ENCODE peak calls at places on chromosomes 11 and 22, in eight cellular contexts. F, C, M, P, D, Q, K and I are unnamed samples.

GRCh38 chr11:10638285-10638684 is 55.3 kb downstream of the IRAG1 start:
- ATAC-seq in D (no peak), Q (no peak), P (no peak), M (no peak), F (no peak), K (no peak), C (no peak), I (peak)

GRCh38 chr11:72703281-72704008 is 29.2 kb upstream of the PDE2A start:
- ATAC-seq in M (no peak), D (peak), C (peak), P (peak), F (no peak), Q (no peak), K (peak), I (peak)

GRCh38 chr11:125724125-125724524 is 22.0 kb upstream of the PATE1 start:
- ATAC-seq in K (no peak), M (no peak), Q (no peak), F (peak), D (peak), P (peak), C (no peak), I (no peak)

GRCh38 chr11:14773755-14774154 is 118.3 kb downstream of the CYP2R1 start:
- ATAC-seq in P (peak), M (no peak), Q (no peak), F (peak), K (no peak), C (no peak), D (peak), I (no peak)

GRCh38 chr11:116715383-116715782 is 57.4 kb downstream of the BUD13 start:
- ATAC-seq in D (peak), Q (no peak), K (no peak), F (peak), M (no peak), P (no peak), C (no peak), I (no peak)

GRCh38 chr22:30572840-30573593 is 1.4 kb downstream of the GAL3ST1 start:
- ATAC-seq in K (no peak), P (no peak), D (peak), Q (no peak), M (no peak), F (no peak), C (peak), I (no peak)

GRCh38 chr11:126146454-126147192 is 64.8 kb downstream of the RPUSD4 start:
- ATAC-seq in Q (no peak), C (peak), P (no peak), D (no peak), K (no peak), F (peak), M (no peak), I (no peak)

GRCh38 chr11:93933230-93933629 is 82.8 kb upstream of the VSTM5 start:
- ATAC-seq in D (no peak), M (no peak), C (no peak), P (no peak), K (no peak), Q (no peak), F (no peak), I (no peak)

GRCh38 chr11:122524532-122524882 is 131.0 kb upstream of the UBASH3B start:
- ATAC-seq in F (peak), M (no peak), C (no peak), Q (no peak), D (no peak), P (peak), K (no peak), I (no peak)

GRCh38 chr22:37230673-37231405 is 13.2 kb downstream of the RAC2 start:
- ATAC-seq in K (no peak), F (no peak), M (peak), P (no peak), D (no peak), C (no peak), Q (peak), I (no peak)

GRCh38 chr22:43398910-43399309 is 12.9 kb upstream of the MPPED1 start:
- ATAC-seq in Q (no peak), D (peak), K (no peak), C (no peak), M (no peak), F (no peak), P (no peak), I (no peak)

GRCh38 chr22:37431811-37432707 is 4.8 kb upstream of the ELFN2 start:
- ATAC-seq in D (peak), F (no peak), Q (peak), M (no peak), P (peak), K (no peak), C (no peak), I (no peak)

GRCh38 chr11:104625246-104625645 is 273.0 kb downstream of the CASP12 start:
- ATAC-seq in Q (no peak), P (no peak), D (no peak), C (no peak), F (no peak), K (no peak), M (no peak), I (no peak)

GRCh38 chr11:76752321-76753175 is 30.6 kb upstream of the TSKU start:
- ATAC-seq in M (no peak), P (peak), K (peak), D (no peak), F (peak), Q (no peak), C (peak), I (peak)

GRCh38 chr11:84146826-84147225 is 860.7 kb upstream of the CCDC90B start:
- ATAC-seq in C (no peak), P (no peak), K (no peak), Q (no peak), D (no peak), F (peak), M (no peak), I (no peak)

GRCh38 chr11:69888671-69889076 is 69.5 kb upstream of the FGF3 start:
- ATAC-seq in C (peak), M (peak), D (peak), Q (peak), P (peak), F (peak), K (peak), I (no peak)

GRCh38 chr22:17957683-17958082 is 66.7 kb downstream of the MICAL3 start:
- ATAC-seq in C (peak), D (no peak), P (no peak), M (no peak), F (no peak), K (no peak), Q (no peak), I (no peak)

GRCh38 chr11:11149671-11150459 is 203.2 kb downstream of the CSNK2A3 start:
- ATAC-seq in Q (peak), D (no peak), C (no peak), K (no peak), M (peak), P (no peak), F (no peak), I (no peak)

GRCh38 chr11:58784995-58785394 is 53.3 kb upstream of the GLYAT start:
- ATAC-seq in D (no peak), C (no peak), F (no peak), K (no peak), Q (no peak), P (no peak), M (no peak), I (no peak)

GRCh38 chr11:94550513-94550912 is 6.8 kb downstream of the FUT4 start:
- ATAC-seq in K (no peak), M (no peak), P (no peak), D (no peak), Q (no peak), F (no peak), C (no peak), I (no peak)

GRCh38 chr11:12854297-12854661 is 154.8 kb upstream of the RASSF10 start:
- ATAC-seq in Q (no peak), M (no peak), C (peak), P (no peak), D (no peak), F (no peak), K (peak), I (no peak)

GRCh38 chr11:80024119-80024518 is 583.3 kb upstream of the TENM4 start:
- ATAC-seq in D (no peak), P (no peak), K (no peak), M (no peak), F (no peak), Q (no peak), C (no peak), I (no peak)

GRCh38 chr11:47388697-47389576 is 10.6 kb upstream of the SPI1 start:
- ATAC-seq in C (no peak), F (no peak), K (no peak), M (no peak), P (no peak), D (no peak), Q (no peak), I (no peak)

GRCh38 chr22:26159886-26160285 is 9.4 kb upstream of the SEZ6L start:
- ATAC-seq in F (no peak), C (no peak), Q (no peak), P (no peak), M (no peak), D (no peak), K (no peak), I (no peak)

GRCh38 chr11:117885777-117886176 is 9.3 kb upstream of the FXYD6 start:
- ATAC-seq in D (no peak), M (no peak), C (peak), F (no peak), Q (no peak), P (no peak), K (peak), I (peak)

GRCh38 chr22:22855617-22856308 is 31.9 kb upstream of the IGLL5 start:
- ATAC-seq in P (peak), F (peak), M (peak), K (no peak), C (no peak), Q (peak), D (peak), I (no peak)

GRCh38 chr11:64663656-64664055 is 59.3 kb downstream of the NRXN2 start:
- ATAC-seq in P (no peak), K (no peak), Q (no peak), M (no peak), F (no peak), C (no peak), D (no peak), I (no peak)

GRCh38 chr22:37160037-37160436 is 10.3 kb upstream of the IL2RB start:
- ATAC-seq in C (no peak), P (no peak), Q (no peak), D (peak), F (peak), M (no peak), K (no peak), I (no peak)

GRCh38 chr11:57624864-57625263 is 24.8 kb downstream of the YPEL4 start:
- ATAC-seq in F (no peak), K (no peak), D (no peak), P (no peak), C (no peak), M (no peak), Q (no peak), I (no peak)

GRCh38 chr11:78822931-78823423 is 248.3 kb upstream of the NARS2 start:
- ATAC-seq in Q (no peak), M (no peak), P (no peak), F (peak), K (peak), D (peak), C (peak), I (no peak)

GRCh38 chr22:46410291-46410808 is 74.8 kb downstream of the TRMU start:
- ATAC-seq in Q (no peak), P (no peak), D (no peak), M (no peak), K (no peak), C (no peak), F (no peak), I (no peak)

GRCh38 chr11:128503231-128503991 is 83.9 kb downstream of the ETS1 start:
- ATAC-seq in K (no peak), M (peak), Q (peak), P (peak), F (no peak), D (no peak), C (no peak), I (no peak)

GRCh38 chr11:45174963-45175362 is 28.5 kb downstream of the PRDM11 start:
- ATAC-seq in M (no peak), F (no peak), K (no peak), P (no peak), D (no peak), C (no peak), Q (no peak), I (no peak)

GRCh38 chr11:35357893-35358292 is 61.5 kb downstream of the SLC1A2 start:
- ATAC-seq in D (no peak), K (no peak), P (peak), M (no peak), Q (no peak), C (no peak), F (no peak), I (no peak)

GRCh38 chr11:61445535-61445934 is 15.6 kb downstream of the SDHAF2 start:
- ATAC-seq in P (no peak), D (no peak), K (no peak), C (no peak), M (no peak), F (no peak), Q (no peak), I (no peak)

GRCh38 chr11:69249086-69249640 is 44.8 kb upstream of the MYEOV start:
- ATAC-seq in Q (no peak), F (no peak), C (no peak), D (no peak), K (no peak), M (no peak), P (no peak), I (no peak)